ENCODE peak calls at places on chromosomes 4 and X, in four cellular contexts. E, X, C and L are unnamed samples.

GRCh38 chr4:1873291-1873690 is 2.1 kb downstream of the NSD2 start:
- DNase-seq in X (no peak), C (no peak), E (no peak), L (no peak)

GRCh38 chr4:153152453-153153338 is 51.5 kb upstream of the TRIM2 start:
- DNase-seq in E (peak; percentile 70), X (no peak), C (peak; percentile 27), L (peak; percentile 77)

GRCh38 chr4:84878090-84878489 is 88.4 kb downstream of the WDFY3 start:
- DNase-seq in E (no peak), C (no peak), X (no peak), L (no peak)

GRCh38 chr4:7756071-7756470 is 183.6 kb downstream of the AFAP1 start:
- DNase-seq in C (no peak), X (no peak), E (peak; percentile 15), L (no peak)

GRCh38 chr4:62271107-62271506 is 1071.0 kb downstream of the ADGRL3 start:
- DNase-seq in C (no peak), X (no peak), E (no peak), L (no peak)

GRCh38 chr4:7309176-7309575 is 116.8 kb downstream of the SORCS2 start:
- DNase-seq in C (no peak), E (no peak), X (no peak), L (no peak)

GRCh38 chr4:154982187-154983047 is 201.3 kb downstream of the RBM46 start:
- DNase-seq in E (peak; percentile 51), X (peak; percentile 43), C (no peak), L (no peak)

GRCh38 chr4:148503681-148504080 is 61.5 kb upstream of the NR3C2 start:
- DNase-seq in X (no peak), C (no peak), E (no peak), L (no peak)

GRCh38 chr4:113945906-113946305 is 33.5 kb downstream of the ARSJ start:
- DNase-seq in C (no peak), X (no peak), E (no peak), L (no peak)

GRCh38 chrX:31240982-31241381 is 169.1 kb upstream of the FTHL17 start:
- DNase-seq in C (no peak), E (no peak), X (no peak), L (no peak)

GRCh38 chr4:154349829-154350228 is 141.8 kb downstream of the DCHS2 start:
- DNase-seq in C (no peak), X (peak; percentile 18), E (no peak), L (no peak)

GRCh38 chr4:143384381-143384994 is 47.8 kb downstream of the GAB1 start:
- DNase-seq in C (no peak), X (no peak), E (peak; percentile 70), L (no peak)

GRCh38 chr4:167233523-167234387 is 539 bp downstream of the SPOCK3 start:
- DNase-seq in E (no peak), C (no peak), X (peak; percentile 1), L (no peak)

GRCh38 chr4:85720736-85721135 is 245.8 kb downstream of the ARHGAP24 start:
- DNase-seq in X (peak; percentile 79), E (no peak), C (no peak), L (no peak)

GRCh38 chr4:142265536-142265935 is 580.6 kb downstream of the INPP4B start:
- DNase-seq in E (no peak), X (peak; percentile 58), C (no peak), L (peak; percentile 46)

GRCh38 chr4:137367608-137368007 is 164.7 kb downstream of the PCDH18 start:
- DNase-seq in C (no peak), E (no peak), X (no peak), L (no peak)

GRCh38 chr4:75940692-75941253 is at the start of gene NAAA:
- DNase-seq in X (peak; percentile 83), E (peak; percentile 92), C (peak; percentile 64), L (peak; percentile 86)

GRCh38 chrX:2955281-2955680 is 26.1 kb upstream of the ARSD start:
- DNase-seq in C (no peak), X (no peak), E (no peak), L (no peak)

GRCh38 chr4:571838-572572 is 4.1 kb downstream of the TMEM271 start:
- DNase-seq in X (no peak), E (no peak), C (no peak), L (no peak)

GRCh38 chrX:46686003-46686645 is 72.8 kb downstream of the SLC9A7 start:
- DNase-seq in E (no peak), X (peak; percentile 35), C (peak; percentile 8), L (no peak)

GRCh38 chr4:163554870-163555465 is 60.5 kb downstream of the TMA16 start:
- DNase-seq in E (no peak), X (no peak), C (no peak), L (no peak)

GRCh38 chr4:105520819-105521790 is 31.3 kb upstream of the ARHGEF38 start:
- DNase-seq in E (no peak), X (peak; percentile 34), C (no peak), L (no peak)

GRCh38 chr4:8644461-8644891 is 51.9 kb downstream of the CPZ start:
- DNase-seq in C (no peak), E (no peak), X (no peak), L (no peak)

GRCh38 chrX:19924285-19924684 is 36.9 kb upstream of the SH3KBP1 start:
- DNase-seq in C (no peak), E (no peak), X (no peak), L (no peak)

GRCh38 chr4:17276821-17277220 is 235.1 kb downstream of the QDPR start:
- DNase-seq in C (no peak), E (no peak), X (no peak), L (no peak)

GRCh38 chr4:126976850-126977249 is 655.9 kb upstream of the INTU start:
- DNase-seq in E (no peak), X (no peak), C (no peak), L (no peak)

GRCh38 chrX:39299615-39300014 is 498.4 kb downstream of the MID1IP1 start:
- DNase-seq in E (no peak), X (no peak), C (no peak), L (no peak)

GRCh38 chr4:14143892-14144291 is 516.4 kb upstream of the BOD1L1 start:
- DNase-seq in C (no peak), E (no peak), X (peak; percentile 24), L (no peak)

GRCh38 chrX:42536286-42536685 is 241.7 kb downstream of the PPP1R2C start:
- DNase-seq in E (no peak), C (no peak), X (no peak), L (no peak)

GRCh38 chrX:2385224-2385623 is 115.6 kb downstream of the DHRSX start:
- DNase-seq in X (peak; percentile 69), E (no peak), C (no peak), L (no peak)

GRCh38 chr4:146640021-146640425 is 1.3 kb downstream of the POU4F2 start:
- DNase-seq in C (no peak), E (no peak), X (no peak), L (no peak)

GRCh38 chr4:183444953-183445543 is 612 bp downstream of the CDKN2AIP start:
- DNase-seq in X (no peak), C (no peak), E (no peak), L (peak; percentile 36)

GRCh38 chr4:156686120-156686519 is 285.5 kb downstream of the PDGFC start:
- DNase-seq in X (no peak), C (no peak), E (no peak), L (no peak)

GRCh38 chr4:123978637-123979036 is 582.0 kb downstream of the SPRY1 start:
- DNase-seq in E (no peak), C (no peak), X (no peak), L (no peak)

GRCh38 chrX:154967603-154968002 is 54.9 kb downstream of the F8 start:
- DNase-seq in C (no peak), X (peak; percentile 13), E (no peak), L (no peak)

GRCh38 chrX:64975989-64976672 is at the start of gene ZC4H2:
- DNase-seq in E (peak; percentile 83), C (peak; percentile 37), X (peak; percentile 69), L (peak; percentile 69)

GRCh38 chrX:72020788-72021187 is 110.1 kb downstream of the NHSL2 start:
- DNase-seq in X (no peak), C (no peak), E (no peak), L (no peak)

GRCh38 chrX:72023071-72023470 is 108.6 kb downstream of the RTL5 start:
- DNase-seq in E (no peak), X (no peak), C (no peak), L (no peak)

GRCh38 chrX:72019487-72019886 is 108.8 kb downstream of the NHSL2 start:
- DNase-seq in X (no peak), C (no peak), E (no peak), L (no peak)

GRCh38 chrX:72020204-72020603 is 109.6 kb downstream of the NHSL2 start:
- DNase-seq in E (no peak), C (no peak), X (no peak), L (no peak)

GRCh38 chrX:72021975-72022374 is 109.7 kb downstream of the RTL5 start:
- DNase-seq in X (peak; percentile 39), C (no peak), E (no peak), L (no peak)
- TF ChIP-seq CTCF in X (peak; percentile 40), C (no peak), E (peak; percentile 22), L (no peak)

GRCh38 chr4:118279328-118279727 is 73.5 kb downstream of the PRSS12 start:
- DNase-seq in C (no peak), X (no peak), E (no peak), L (no peak)

GRCh38 chr4:118279920-118280432 is 72.8 kb downstream of the PRSS12 start:
- DNase-seq in E (no peak), C (no peak), X (no peak), L (no peak)

GRCh38 chr4:118276551-118276950 is 76.3 kb downstream of the PRSS12 start:
- DNase-seq in C (no peak), X (no peak), E (no peak), L (no peak)

GRCh38 chr4:118278473-118279274 is 74.1 kb downstream of the PRSS12 start:
- DNase-seq in X (peak; percentile 93), E (peak; percentile 97), C (peak; percentile 97), L (peak; percentile 96)

GRCh38 chr4:118277243-118277642 is 75.6 kb downstream of the PRSS12 start:
- DNase-seq in X (no peak), E (no peak), C (no peak), L (no peak)
- H3K4me3 ChIP-seq in X (peak overlapping the region; percentile 76), E (no peak overlapping the region), C (no peak overlapping the region), L (no peak overlapping the region)

DNA sequence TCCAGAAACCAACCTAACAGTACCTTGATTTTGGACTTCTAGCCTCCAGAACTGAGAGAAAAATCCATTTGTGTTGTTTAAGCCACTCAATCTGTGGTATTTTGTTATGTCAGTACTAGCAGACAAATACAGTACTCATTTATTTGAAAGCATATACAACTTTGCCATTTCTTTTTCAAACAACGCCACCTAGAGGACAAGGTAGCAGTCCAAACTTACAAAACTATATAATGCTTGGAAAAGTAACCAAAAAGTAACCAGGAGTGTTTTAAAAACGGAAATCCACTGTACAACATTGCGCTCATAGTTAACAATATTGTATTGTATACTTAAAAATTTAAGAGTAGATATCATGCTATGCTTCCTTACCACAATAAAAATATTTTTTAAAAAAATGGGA is 37.0 kb upstream of the FGF13 start:
- DNase-seq in X (peak; percentile 3), C (no peak), E (no peak), L (no peak)
- TF ChIP-seq CTCF in X (peak; percentile 40), C (no peak), E (peak; percentile 56), L (peak; percentile 12)

GRCh38 chrX:153379508-153379907 is 21.6 kb downstream of the PNMA6E start:
- DNase-seq in X (no peak), E (no peak), C (no peak), L (no peak)
- H3K4me3 ChIP-seq in X (no peak overlapping the region), E (no peak overlapping the region), C (no peak overlapping the region), L (no peak overlapping the region)